ENCODE peak calls at places on chromosome 2, in ten cellular contexts. L, R, M, P, O, D, Y, S, E and H are unnamed samples.

GRCh38 chr2:378364-378763 is 90.5 kb upstream of the ALKAL2 start:
- DNase-seq in S (no peak), E (no peak), Y (no peak), O (no peak), L (no peak), D (no peak), R (no peak), P (no peak), M (no peak), H (no peak)

GRCh38 chr2:128440666-128441340 is 122.1 kb upstream of the HS6ST1 start:
- DNase-seq in O (no peak), Y (no peak), R (no peak), M (no peak), E (no peak), S (no peak), P (no peak), D (no peak), L (peak), H (peak)

GRCh38 chr2:348517-348916 is 60.6 kb upstream of the ALKAL2 start:
- DNase-seq in O (no peak), E (no peak), S (peak), D (no peak), P (no peak), M (no peak), R (no peak), L (no peak), Y (no peak), H (no peak)

GRCh38 chr2:201432038-201432437 is 19.2 kb downstream of the TRAK2 start:
- DNase-seq in O (no peak), R (peak), E (no peak), M (no peak), L (no peak), P (peak), S (peak), Y (no peak), D (no peak), H (no peak)

GRCh38 chr2:178008636-178009289 is 63.8 kb downstream of the PDE11A start:
- DNase-seq in D (peak), O (no peak), E (peak), Y (no peak), P (peak), L (no peak), S (peak), M (peak), R (peak), H (peak)

GRCh38 chr2:191677091-191677645 is 768 bp upstream of the NABP1 start:
- DNase-seq in S (peak), L (no peak), O (peak), D (no peak), M (no peak), E (peak), Y (no peak), P (no peak), R (peak), H (peak)

GRCh38 chr2:239748811-239749210 is 276.3 kb downstream of the NDUFA10 start:
- DNase-seq in S (no peak), Y (no peak), M (no peak), L (no peak), D (no peak), P (no peak), O (no peak), R (no peak), E (no peak), H (no peak)

GRCh38 chr2:88100489-88100858 is 27.4 kb downstream of the FABP1 start:
- DNase-seq in Y (no peak), D (no peak), L (no peak), S (no peak), O (no peak), M (no peak), E (no peak), R (no peak), P (no peak), H (no peak)

GRCh38 chr2:224260605-224261004 is 141.3 kb downstream of the FAM124B start:
- DNase-seq in L (no peak), Y (no peak), E (no peak), M (no peak), P (no peak), O (no peak), S (peak), R (no peak), D (no peak), H (no peak)